ENCODE peak calls at places on chromosomes 16 and 17, in seven cellular contexts. E is IMR-90; M is AG04450; A is GM12878; R is cardiac muscle cell; O is SK-N-SH; I is CD8-positive, alpha-beta T cell. D is an unnamed sample.

GRCh38 chr16:31874354-31875111 is 926 bp downstream of the ZNF267 start:
- DNase-seq in E (peak; percentile 55), R (peak; percentile 25), I (no peak), A (peak; percentile 82), M (no peak), O (peak; percentile 38), D (no peak)

GRCh38 chr16:67475051-67475450 is 5.9 kb downstream of the ATP6V0D1 start:
- DNase-seq in M (no peak), O (no peak), E (no peak), R (no peak), A (no peak), I (no peak), D (no peak)

GRCh38 chr16:20300312-20301097 is 26.8 kb downstream of the GP2 start:
- DNase-seq in I (no peak), R (peak; percentile 75), E (peak; percentile 41), O (peak; percentile 67), M (no peak), A (peak; percentile 46), D (no peak)

GRCh38 chr17:70271672-70272071 is 102.3 kb downstream of the KCNJ2 start:
- DNase-seq in M (no peak), I (no peak), E (no peak), A (no peak), R (no peak), O (no peak), D (no peak)

GRCh38 chr17:78252701-78253635 is 21.5 kb downstream of the TMEM235 start:
- DNase-seq in M (no peak), A (no peak), O (no peak), I (no peak), R (no peak), E (no peak), D (no peak)

GRCh38 chr17:48002208-48002919 is 31.5 kb downstream of the CDK5RAP3 start:
- DNase-seq in E (peak; percentile 87), O (no peak), R (no peak), A (peak; percentile 75), M (peak; percentile 47), I (no peak), D (no peak)

GRCh38 chr17:57552114-57552601 is 192.9 kb downstream of the CCDC182 start:
- DNase-seq in M (no peak), A (no peak), E (no peak), O (peak; percentile 84), R (peak; percentile 48), I (no peak), D (no peak)

GRCh38 chr16:3095869-3096268 is 3.2 kb downstream of the ZSCAN10 start:
- DNase-seq in R (no peak), E (no peak), I (peak; percentile 71), M (no peak), O (peak; percentile 57), A (no peak), D (no peak)

GRCh38 chr17:75900691-75901533 is 3.8 kb downstream of the MRPL38 start:
- DNase-seq in R (no peak), E (no peak), I (no peak), M (no peak), O (no peak), A (no peak), D (no peak)

GRCh38 chr17:82237083-82237745 is 8.4 kb downstream of the SLC16A3 start:
- DNase-seq in R (no peak), M (no peak), E (no peak), O (no peak), I (no peak), A (no peak), D (no peak)

GRCh38 chr16:12573300-12573699 is 230.4 kb downstream of the CPPED1 start:
- DNase-seq in O (no peak), R (no peak), I (no peak), M (no peak), A (peak; percentile 43), E (no peak), D (no peak)

GRCh38 chr16:9625122-9625521 is 533.7 kb downstream of the HAPSTR1 start:
- DNase-seq in I (no peak), E (no peak), M (no peak), R (no peak), A (no peak), O (no peak), D (no peak)

GRCh38 chr17:63826468-63827001 is 696 bp upstream of the PSMC5 start:
- DNase-seq in I (no peak), A (no peak), M (no peak), E (peak; percentile 41), O (peak; percentile 55), R (peak; percentile 48), D (no peak)

GRCh38 chr17:31696184-31696602 is 162.9 kb downstream of the COPRS start:
- DNase-seq in E (peak; percentile 88), A (no peak), I (no peak), O (peak; percentile 90), R (peak; percentile 92), M (peak; percentile 84), D (peak; percentile 94)

GRCh38 chr16:22126037-22126558 is 33.8 kb downstream of the VWA3A start:
- DNase-seq in O (no peak), R (no peak), I (no peak), A (no peak), E (no peak), M (no peak), D (no peak)

GRCh38 chr16:55567382-55567781 is 898 bp downstream of the CAPNS2 start:
- DNase-seq in R (no peak), I (no peak), O (no peak), M (no peak), E (peak; percentile 50), A (no peak), D (no peak)

GRCh38 chr17:4980644-4981216 is 6.7 kb downstream of the CAMTA2 start:
- DNase-seq in R (peak; percentile 87), M (no peak), E (peak; percentile 46), A (no peak), O (peak; percentile 84), I (peak; percentile 64), D (no peak)

GRCh38 chr17:36088559-36089376 is 1.2 kb downstream of the CCL3 start:
- DNase-seq in A (no peak), M (no peak), R (no peak), E (no peak), I (no peak), O (no peak), D (no peak)

GRCh38 chr17:79038545-79039135 is 14.7 kb downstream of the C1QTNF1 start:
- DNase-seq in M (peak; percentile 64), O (no peak), I (no peak), R (no peak), E (peak; percentile 96), A (no peak), D (no peak)

GRCh38 chr16:60064026-60064425 is 1329.9 kb upstream of the GOT2 start:
- DNase-seq in A (no peak), E (no peak), M (no peak), O (no peak), I (no peak), R (no peak), D (no peak)

GRCh38 chr17:50658602-50659001 is 23.9 kb downstream of the ABCC3 start:
- DNase-seq in A (no peak), O (peak; percentile 76), I (no peak), E (no peak), M (no peak), R (no peak), D (no peak)

GRCh38 chr16:66588981-66589713 is 9.9 kb downstream of the CMTM2 start:
- DNase-seq in I (peak; percentile 81), R (no peak), E (peak; percentile 18), O (no peak), A (no peak), M (no peak), D (no peak)

GRCh38 chr16:22372882-22373661 is 1.3 kb downstream of the CDR2 start:
- DNase-seq in E (no peak), R (no peak), A (no peak), O (no peak), M (no peak), I (no peak), D (no peak)

GRCh38 chr17:69725125-69725524 is 310.6 kb downstream of the MAP2K6 start:
- DNase-seq in M (no peak), E (no peak), R (no peak), I (no peak), O (no peak), A (no peak), D (no peak)

GRCh38 chr16:9099131-9099625 is 7.7 kb downstream of the HAPSTR1 start:
- DNase-seq in E (peak; percentile 68), A (no peak), I (no peak), O (no peak), M (no peak), R (no peak), D (no peak)

GRCh38 chr17:2087597-2088211 is 32.8 kb downstream of the HIC1 start:
- DNase-seq in E (peak; percentile 12), M (no peak), I (no peak), R (no peak), O (no peak), A (peak; percentile 79), D (no peak)

GRCh38 chr17:33200587-33200986 is 92.5 kb downstream of the ASIC2 start:
- DNase-seq in R (no peak), O (peak; percentile 23), A (no peak), I (no peak), M (no peak), E (peak; percentile 20), D (no peak)

GRCh38 chr16:69820926-69821541 is 58.9 kb downstream of the WWP2 start:
- DNase-seq in A (no peak), E (peak; percentile 24), M (no peak), O (peak; percentile 73), I (no peak), R (no peak), D (no peak)

GRCh38 chr17:77796201-77796860 is 162.2 kb upstream of the TNRC6C start:
- DNase-seq in A (no peak), E (no peak), R (no peak), I (no peak), M (no peak), O (no peak), D (no peak)

GRCh38 chr17:37789166-37789565 is 44.3 kb upstream of the HNF1B start:
- DNase-seq in A (no peak), R (no peak), M (no peak), I (no peak), E (no peak), O (no peak), D (peak; percentile 48)

GRCh38 chr16:89779231-89779912 is 37.1 kb downstream of the FANCA start:
- DNase-seq in M (no peak), R (no peak), A (no peak), E (no peak), O (peak; percentile 4), I (no peak), D (no peak)
- TF ChIP-seq CTCF in M (no peak), R (no peak), A (no peak), E (no peak), O (no peak), I (no peak), D (no peak)

GRCh38 chr17:9332164-9332527 is 243.5 kb downstream of the STX8 start:
- DNase-seq in O (no peak), M (no peak), E (no peak), I (no peak), A (no peak), R (no peak), D (no peak)
- TF ChIP-seq CTCF in O (no peak), M (no peak), E (no peak), I (no peak), A (no peak), R (no peak), D (no peak)

GRCh38 chr16:5025171-5025632 is 8.5 kb downstream of the NAGPA start:
- DNase-seq in M (no peak), R (peak; percentile 70), E (no peak), O (no peak), I (no peak), A (no peak), D (no peak)
- TF ChIP-seq CTCF in M (peak; percentile 50), R (peak; percentile 41), E (peak; percentile 22), O (peak; percentile 16), I (peak; percentile 3), A (peak; percentile 8), D (peak; percentile 45)

GRCh38 chr17:1042486-1042885 is 45.6 kb downstream of the TIMM22 start:
- DNase-seq in E (no peak), R (no peak), O (no peak), A (no peak), I (no peak), M (no peak), D (no peak)
- TF ChIP-seq CTCF in E (no peak), R (no peak), O (no peak), A (no peak), I (no peak), M (no peak), D (no peak)

D was measured in osteocyte.